ENCODE peak calls at places on chromosomes 3 and 15, in seven cellular contexts. A is AG04450, Q is M059J, L is psoas muscle, C is HTR-8/SVneo, E is tibial artery, H is midbrain. F is an unnamed sample.

GRCh38 chr15:23606226-23606625 is 40.8 kb downstream of the MKRN3 start:
- DNase-seq in A (no peak), Q (peak), L (no peak), C (no peak), E (no peak), H (no peak), F (no peak)

GRCh38 chr3:53412953-53413352 is 65.6 kb upstream of the DCP1A start:
- DNase-seq in A (no peak), Q (no peak), L (no peak), C (no peak), E (no peak), H (no peak), F (no peak)

GRCh38 chr15:41855121-41855941 is 16.7 kb downstream of the PLA2G4B start:
- DNase-seq in A (no peak), Q (no peak), L (no peak), C (no peak), E (no peak), H (no peak), F (no peak)

GRCh38 chr15:101118116-101118515 is 133.7 kb downstream of the CHSY1 start:
- DNase-seq in A (no peak), Q (no peak), L (no peak), C (no peak), E (no peak), H (no peak), F (no peak)

GRCh38 chr3:110381992-110382391 is 689.6 kb upstream of the NECTIN3 start:
- DNase-seq in A (no peak), Q (peak), L (no peak), C (no peak), E (no peak), H (no peak), F (no peak)

GRCh38 chr15:99310745-99311144 is 59.5 kb downstream of the LRRC28 start:
- DNase-seq in A (no peak), Q (peak), L (no peak), C (no peak), E (no peak), H (no peak), F (no peak)

GRCh38 chr15:60539017-60539416 is 60.1 kb upstream of the ICE2 start:
- DNase-seq in A (no peak), Q (no peak), L (no peak), C (no peak), E (no peak), H (no peak), F (no peak)

GRCh38 chr3:186025161-186025560 is 83.7 kb downstream of the ETV5 start:
- DNase-seq in A (peak), Q (peak), L (no peak), C (no peak), E (no peak), H (no peak), F (no peak)

GRCh38 chr3:47908744-47909143 is 105.8 kb downstream of the DHX30 start:
- DNase-seq in A (no peak), Q (no peak), L (no peak), C (no peak), E (no peak), H (no peak), F (no peak)

GRCh38 chr3:142087676-142088075 is 61.7 kb downstream of the TFDP2 start:
- DNase-seq in A (no peak), Q (peak), L (no peak), C (no peak), E (no peak), H (no peak), F (peak)

GRCh38 chr3:115790759-115791158 is 167.4 kb downstream of the GAP43 start:
- DNase-seq in A (peak), Q (peak), L (no peak), C (peak), E (no peak), H (no peak), F (peak)